ENCODE peak calls at places on chromosomes 4 and X, in nine cellular contexts. One of them, this sample, is unnamed.

GRCh38 chr4:153555730-153556440 is 89.7 kb downstream of the TMEM131L start:
- DNase-seq in stimulated activated CD4-positive, alpha-beta T cell treated with anti-CD3 and anti-CD28 coated beads, Interleukin-1b, Interleukin-23, amount 100 ng/mL, for 24 hours: no peak
- DNase-seq in lower lobe of right lung: no peak
- DNase-seq in H9: no peak
- DNase-seq in head of caudate nucleus: no peak
- DNase-seq in foreskin fibroblast: peak
- DNase-seq in MCF 10A: peak
- DNase-seq in cerebellar cortex: no peak
- DNase-seq in frontal cortex: no peak
- DNase-seq in this sample: no peak

GRCh38 chr4:131430302-131430701 is 1718.8 kb upstream of the PCDH10 start:
- DNase-seq in MCF 10A: peak
- DNase-seq in frontal cortex: no peak
- DNase-seq in head of caudate nucleus: no peak
- DNase-seq in lower lobe of right lung: no peak
- DNase-seq in H9: no peak
- DNase-seq in cerebellar cortex: no peak
- DNase-seq in stimulated activated CD4-positive, alpha-beta T cell treated with anti-CD3 and anti-CD28 coated beads, Interleukin-1b, Interleukin-23, amount 100 ng/mL, for 24 hours: no peak
- DNase-seq in foreskin fibroblast: no peak
- DNase-seq in this sample: no peak

GRCh38 chr4:152246659-152247058 is 289.2 kb downstream of the FBXW7 start:
- DNase-seq in cerebellar cortex: no peak
- DNase-seq in lower lobe of right lung: no peak
- DNase-seq in stimulated activated CD4-positive, alpha-beta T cell treated with anti-CD3 and anti-CD28 coated beads, Interleukin-1b, Interleukin-23, amount 100 ng/mL, for 24 hours: no peak
- DNase-seq in head of caudate nucleus: no peak
- DNase-seq in frontal cortex: no peak
- DNase-seq in MCF 10A: no peak
- DNase-seq in H9: no peak
- DNase-seq in foreskin fibroblast: no peak
- DNase-seq in this sample: no peak

GRCh38 chr4:6649216-6649615 is 8.7 kb downstream of the MRFAP1 start:
- DNase-seq in stimulated activated CD4-positive, alpha-beta T cell treated with anti-CD3 and anti-CD28 coated beads, Interleukin-1b, Interleukin-23, amount 100 ng/mL, for 24 hours: no peak
- DNase-seq in H9: peak
- DNase-seq in cerebellar cortex: no peak
- DNase-seq in head of caudate nucleus: no peak
- DNase-seq in lower lobe of right lung: no peak
- DNase-seq in foreskin fibroblast: no peak
- DNase-seq in MCF 10A: no peak
- DNase-seq in frontal cortex: no peak
- DNase-seq in this sample: no peak

GRCh38 chr4:127687580-127687979 is 42.6 kb upstream of the SLC25A31 start:
- DNase-seq in MCF 10A: no peak
- DNase-seq in head of caudate nucleus: no peak
- DNase-seq in frontal cortex: no peak
- DNase-seq in H9: no peak
- DNase-seq in cerebellar cortex: no peak
- DNase-seq in stimulated activated CD4-positive, alpha-beta T cell treated with anti-CD3 and anti-CD28 coated beads, Interleukin-1b, Interleukin-23, amount 100 ng/mL, for 24 hours: no peak
- DNase-seq in lower lobe of right lung: no peak
- DNase-seq in foreskin fibroblast: no peak
- DNase-seq in this sample: no peak

GRCh38 chr4:13918110-13918509 is 290.6 kb upstream of the BOD1L1 start:
- DNase-seq in cerebellar cortex: no peak
- DNase-seq in stimulated activated CD4-positive, alpha-beta T cell treated with anti-CD3 and anti-CD28 coated beads, Interleukin-1b, Interleukin-23, amount 100 ng/mL, for 24 hours: no peak
- DNase-seq in head of caudate nucleus: no peak
- DNase-seq in lower lobe of right lung: no peak
- DNase-seq in frontal cortex: no peak
- DNase-seq in foreskin fibroblast: peak
- DNase-seq in H9: no peak
- DNase-seq in MCF 10A: peak
- DNase-seq in this sample: no peak

GRCh38 chrX:45150821-45151220 is 49.9 kb downstream of the DIPK2B start:
- DNase-seq in stimulated activated CD4-positive, alpha-beta T cell treated with anti-CD3 and anti-CD28 coated beads, Interleukin-1b, Interleukin-23, amount 100 ng/mL, for 24 hours: no peak
- DNase-seq in head of caudate nucleus: no peak
- DNase-seq in cerebellar cortex: no peak
- DNase-seq in foreskin fibroblast: no peak
- DNase-seq in H9: no peak
- DNase-seq in frontal cortex: no peak
- DNase-seq in MCF 10A: no peak
- DNase-seq in lower lobe of right lung: no peak
- DNase-seq in this sample: no peak

GRCh38 chr4:96170198-96170597 is 330.3 kb downstream of the PDHA2 start:
- DNase-seq in head of caudate nucleus: no peak
- DNase-seq in frontal cortex: no peak
- DNase-seq in H9: peak
- DNase-seq in foreskin fibroblast: no peak
- DNase-seq in stimulated activated CD4-positive, alpha-beta T cell treated with anti-CD3 and anti-CD28 coated beads, Interleukin-1b, Interleukin-23, amount 100 ng/mL, for 24 hours: no peak
- DNase-seq in MCF 10A: no peak
- DNase-seq in cerebellar cortex: no peak
- DNase-seq in lower lobe of right lung: no peak
- DNase-seq in this sample: no peak

GRCh38 chr4:7850489-7850888 is 89.2 kb downstream of the AFAP1 start:
- DNase-seq in cerebellar cortex: no peak
- DNase-seq in frontal cortex: no peak
- DNase-seq in MCF 10A: no peak
- DNase-seq in stimulated activated CD4-positive, alpha-beta T cell treated with anti-CD3 and anti-CD28 coated beads, Interleukin-1b, Interleukin-23, amount 100 ng/mL, for 24 hours: no peak
- DNase-seq in head of caudate nucleus: no peak
- DNase-seq in H9: no peak
- DNase-seq in foreskin fibroblast: no peak
- DNase-seq in lower lobe of right lung: no peak
- DNase-seq in this sample: no peak